ENCODE peak calls at places on chromosome 3, in nine cellular contexts. O, V, N, J, Y, L, A, P and I are unnamed samples.
A peak's percentile ranks its signal among the peaks of the same experiment; 100 is the strongest.

GRCh38 chr3:124558898-124559649 is 171.2 kb upstream of the UMPS start:
- DNase-seq in V (no peak), N (no peak), L (peak; percentile 86), Y (peak; percentile 72), J (peak; percentile 94), O (no peak), A (peak; percentile 81), P (peak; percentile 91), I (peak; percentile 93)

GRCh38 chr3:24363242-24363641 is 131.4 kb downstream of the THRB start:
- DNase-seq in V (no peak), N (no peak), J (no peak), L (no peak), O (no peak), Y (no peak), A (peak; percentile 12), P (peak; percentile 62), I (peak; percentile 65)

GRCh38 chr3:11020764-11021163 is 28.2 kb downstream of the SLC6A1 start:
- DNase-seq in N (no peak), V (no peak), O (no peak), P (no peak), Y (no peak), L (no peak), A (no peak), J (no peak), I (no peak)

GRCh38 chr3:103499132-103499885 is 1064.5 kb downstream of the ZPLD1 start:
- DNase-seq in N (no peak), V (no peak), Y (no peak), P (no peak), O (no peak), L (peak; percentile 41), A (no peak), J (peak; percentile 87), I (peak; percentile 1)

GRCh38 chr3:124322966-124323365 is 331.0 kb upstream of the ROPN1 start:
- DNase-seq in P (no peak), V (no peak), Y (no peak), O (no peak), L (no peak), J (peak; percentile 20), N (no peak), A (no peak), I (no peak)

GRCh38 chr3:146468234-146468931 is 978 bp downstream of the PLSCR2 start:
- DNase-seq in N (no peak), P (peak; percentile 59), V (no peak), L (no peak), Y (peak; percentile 9), O (no peak), J (no peak), A (no peak), I (peak; percentile 6)

GRCh38 chr3:127479449-127479848 is 111.1 kb downstream of the TPRA1 start:
- DNase-seq in A (no peak), L (no peak), J (no peak), V (no peak), P (no peak), O (no peak), N (no peak), Y (no peak), I (no peak)

GRCh38 chr3:34175636-34176186 is 377.3 kb downstream of the PDCD6IP start:
- DNase-seq in O (no peak), L (no peak), P (no peak), Y (no peak), V (no peak), N (no peak), A (no peak), J (no peak), I (no peak)

GRCh38 chr3:149080011-149080698 is 6.2 kb downstream of the HLTF start:
- DNase-seq in V (no peak), P (no peak), N (no peak), J (no peak), Y (no peak), A (no peak), L (no peak), O (no peak), I (no peak)

GRCh38 chr3:17456036-17456435 is 286.4 kb downstream of the TBC1D5 start:
- DNase-seq in P (no peak), L (no peak), A (no peak), J (no peak), N (no peak), V (no peak), Y (no peak), O (no peak), I (no peak)

GRCh38 chr3:126527455-126528211 is 3.7 kb downstream of the CHST13 start:
- DNase-seq in L (no peak), N (no peak), A (no peak), P (no peak), O (no peak), V (no peak), Y (no peak), J (no peak), I (no peak)

GRCh38 chr3:164194842-164195241 is 883.5 kb downstream of the SI start:
- DNase-seq in A (no peak), V (no peak), P (peak; percentile 4), O (no peak), L (no peak), J (no peak), Y (no peak), N (no peak), I (no peak)

GRCh38 chr3:106530367-106530766 is 661.6 kb upstream of the CBLB start:
- DNase-seq in N (no peak), Y (no peak), L (no peak), A (no peak), J (no peak), O (no peak), V (no peak), P (no peak), I (no peak)

GRCh38 chr3:147514366-147514765 is 105.2 kb downstream of the ZIC1 start:
- DNase-seq in L (no peak), O (no peak), A (no peak), P (no peak), J (no peak), N (no peak), Y (no peak), V (no peak), I (no peak)

GRCh38 chr3:15754047-15754446 is 43.7 kb downstream of the ANKRD28 start:
- DNase-seq in V (no peak), A (peak; percentile 47), L (no peak), N (no peak), O (no peak), P (peak; percentile 65), J (no peak), Y (no peak), I (peak; percentile 72)

GRCh38 chr3:182981038-182981380 is 671 bp upstream of the DCUN1D1 start:
- DNase-seq in L (no peak), J (no peak), N (no peak), P (no peak), O (no peak), A (no peak), V (no peak), Y (peak; percentile 20), I (no peak)

GRCh38 chr3:10244004-10244403 is 4.3 kb upstream of the TATDN2 start:
- DNase-seq in O (no peak), A (no peak), Y (no peak), N (no peak), V (no peak), P (no peak), J (no peak), L (no peak), I (no peak)

GRCh38 chr3:83048556-83048955 is 1287.1 kb upstream of the GBE1 start:
- DNase-seq in A (peak; percentile 4), O (no peak), J (no peak), P (peak; percentile 53), V (no peak), Y (no peak), N (no peak), L (no peak), I (peak; percentile 2)
- TF ChIP-seq CTCF in A (no peak), O (no peak), J (no peak), P (peak; percentile 50), V (no peak), Y (no peak), N (no peak), L (no peak), I (no peak)

GRCh38 chr3:13283877-13284264 is 136.3 kb downstream of the NUP210 start:
- DNase-seq in V (no peak), P (no peak), J (no peak), O (no peak), L (no peak), N (no peak), A (no peak), Y (no peak), I (no peak)
- H3K4me3 ChIP-seq in V (no peak overlapping the region), P (peak overlapping the region; percentile 77), J (no peak overlapping the region), O (peak overlapping the region; percentile 47), L (no peak overlapping the region), N (no peak overlapping the region), A (peak overlapping the region; percentile 83), Y (no peak overlapping the region), I (no peak overlapping the region)

GRCh38 chr3:25863560-25863959 is 73.7 kb downstream of the OXSM start:
- DNase-seq in O (no peak), L (no peak), P (peak; percentile 21), J (no peak), N (no peak), A (no peak), V (no peak), Y (no peak), I (no peak)

GRCh38 chr3:25856902-25857518 is 67.1 kb downstream of the OXSM start:
- DNase-seq in V (no peak), N (no peak), O (no peak), Y (no peak), P (peak; percentile 68), A (peak; percentile 48), L (no peak), J (peak; percentile 58), I (peak; percentile 47)

GRCh38 chr3:25863011-25863415 is 73.1 kb downstream of the OXSM start:
- DNase-seq in A (no peak), O (no peak), P (no peak), N (no peak), L (no peak), V (peak; percentile 21), J (no peak), Y (no peak), I (no peak)

DNA sequence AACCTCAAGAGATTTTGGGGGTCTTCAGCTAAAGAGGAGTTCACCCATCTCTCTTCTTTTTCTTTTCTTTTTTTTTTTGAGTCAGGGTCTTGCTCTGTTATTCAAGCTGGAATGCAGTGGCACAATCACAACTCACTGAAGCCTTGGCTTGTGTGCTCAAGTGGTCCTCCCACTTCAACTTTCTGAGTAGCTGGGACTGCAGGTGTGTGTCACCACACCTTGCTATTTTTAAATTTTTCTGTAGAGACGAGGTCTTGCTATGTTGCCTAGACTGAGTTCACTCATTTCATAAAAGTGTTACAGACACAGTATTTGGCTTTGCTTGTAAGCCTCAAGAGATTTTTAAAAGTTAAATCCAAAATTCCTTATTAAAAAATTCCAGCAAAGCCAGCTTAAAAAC is 71.7 kb downstream of the OXSM start:
- DNase-seq in O (no peak), P (no peak), A (no peak), Y (no peak), V (no peak), J (no peak), L (no peak), N (no peak), I (no peak)
- TF ChIP-seq CTCF in O (no peak), P (no peak), A (no peak), Y (no peak), V (no peak), J (no peak), L (no peak), N (no peak), I (no peak)

DNA sequence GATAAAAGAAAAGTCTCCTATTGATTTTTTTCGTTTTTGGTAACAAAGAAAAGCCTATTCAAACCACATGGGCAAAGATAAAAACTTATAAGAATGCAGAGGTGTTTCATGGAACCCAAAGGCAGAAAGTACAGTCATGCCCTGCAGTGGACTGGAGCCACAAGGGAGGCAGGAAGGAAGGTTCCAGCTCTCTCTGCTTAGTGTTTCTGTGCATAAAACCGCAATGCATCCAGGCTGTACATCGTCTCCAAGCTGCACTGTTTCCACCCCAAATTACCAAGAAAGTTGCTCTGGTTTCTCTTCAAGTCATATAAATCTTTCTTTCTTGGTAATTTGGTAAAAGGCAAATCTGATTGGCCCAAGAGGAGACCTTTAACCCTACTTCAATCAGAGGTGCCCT is 15.8 kb downstream of the TRAT1 start:
- DNase-seq in O (no peak), V (no peak), L (no peak), N (no peak), A (no peak), Y (no peak), P (no peak), J (no peak), I (no peak)
- H3K4me3 ChIP-seq in O (no peak overlapping the region), V (no peak overlapping the region), L (no peak overlapping the region), N (no peak overlapping the region), A (no peak overlapping the region), Y (no peak overlapping the region), P (no peak overlapping the region), J (no peak overlapping the region), I (no peak overlapping the region)